ENCODE peak calls at places on chromosome 21, in five cellular contexts. B, P, H, L and D are unnamed samples.

GRCh38 chr21:44054710-44055109 is 42.6 kb downstream of the TRAPPC10 start:
- DNase-seq in B (no peak), P (no peak), H (no peak), L (no peak), D (no peak)

GRCh38 chr21:35530726-35531125 is 481.6 kb upstream of the RUNX1 start:
- DNase-seq in B (no peak), P (no peak), H (no peak), L (no peak), D (no peak)

GRCh38 chr21:16789636-16790035 is 723.2 kb upstream of the CXADR start:
- DNase-seq in B (no peak), P (no peak), H (no peak), L (no peak), D (no peak)

GRCh38 chr21:34029724-34030528 is 43.5 kb upstream of the MRPS6 start:
- DNase-seq in B (peak; percentile 90), P (no peak), H (peak; percentile 22), L (peak; percentile 68), D (peak; percentile 67)

GRCh38 chr21:30146558-30147282 is 19.9 kb downstream of the CLDN17 start:
- DNase-seq in B (no peak), P (no peak), H (no peak), L (peak; percentile 89), D (no peak)

GRCh38 chr21:31732891-31733520 is 1.1 kb upstream of the SCAF4 start:
- DNase-seq in B (peak; percentile 60), P (no peak), H (no peak), L (no peak), D (peak; percentile 27)

GRCh38 chr21:28639742-28640141 is 352.9 kb downstream of the LTN1 start:
- DNase-seq in B (no peak), P (no peak), H (no peak), L (no peak), D (no peak)

GRCh38 chr21:21682172-21682571 is 684.0 kb downstream of the NCAM2 start:
- DNase-seq in B (no peak), P (no peak), H (no peak), L (no peak), D (no peak)

GRCh38 chr21:36615274-36615964 is 83.5 kb upstream of the SIM2 start:
- DNase-seq in B (peak; percentile 13), P (no peak), H (no peak), L (no peak), D (no peak)

GRCh38 chr21:24375201-24375600 is 1232.1 kb downstream of the MRPL39 start:
- DNase-seq in B (no peak), P (peak; percentile 37), H (no peak), L (no peak), D (no peak)

GRCh38 chr21:21714396-21714795 is 716.2 kb downstream of the NCAM2 start:
- DNase-seq in B (no peak), P (no peak), H (no peak), L (no peak), D (no peak)

GRCh38 chr21:35020446-35020845 is 28.7 kb downstream of the RUNX1 start:
- DNase-seq in B (peak; percentile 48), P (no peak), H (no peak), L (no peak), D (no peak)

GRCh38 chr21:33350676-33351075 is 25.9 kb downstream of the IFNAR1 start:
- DNase-seq in B (no peak), P (no peak), H (no peak), L (no peak), D (no peak)

GRCh38 chr21:27362249-27362648 is 395.4 kb upstream of the ADAMTS5 start:
- DNase-seq in B (no peak), P (no peak), H (no peak), L (no peak), D (no peak)
- TF ChIP-seq CTCF in B (no peak), P (no peak), H (no peak), L (peak; percentile 27), D (no peak)

GRCh38 chr21:41954654-41955499 is 1.1 kb upstream of the C2CD2 start:
- DNase-seq in B (no peak), P (no peak), H (no peak), L (no peak), D (no peak)

GRCh38 chr21:41955516-41955915 is 1.7 kb upstream of the C2CD2 start:
- DNase-seq in B (no peak), P (no peak), H (no peak), L (no peak), D (peak; percentile 35)

GRCh38 chr21:41958886-41959563 is 5.2 kb upstream of the C2CD2 start:
- DNase-seq in B (no peak), P (no peak), H (no peak), L (peak; percentile 85), D (no peak)

GRCh38 chr21:41957991-41958766 is 4.4 kb upstream of the C2CD2 start:
- DNase-seq in B (no peak), P (no peak), H (peak; percentile 75), L (no peak), D (no peak)

DNA sequence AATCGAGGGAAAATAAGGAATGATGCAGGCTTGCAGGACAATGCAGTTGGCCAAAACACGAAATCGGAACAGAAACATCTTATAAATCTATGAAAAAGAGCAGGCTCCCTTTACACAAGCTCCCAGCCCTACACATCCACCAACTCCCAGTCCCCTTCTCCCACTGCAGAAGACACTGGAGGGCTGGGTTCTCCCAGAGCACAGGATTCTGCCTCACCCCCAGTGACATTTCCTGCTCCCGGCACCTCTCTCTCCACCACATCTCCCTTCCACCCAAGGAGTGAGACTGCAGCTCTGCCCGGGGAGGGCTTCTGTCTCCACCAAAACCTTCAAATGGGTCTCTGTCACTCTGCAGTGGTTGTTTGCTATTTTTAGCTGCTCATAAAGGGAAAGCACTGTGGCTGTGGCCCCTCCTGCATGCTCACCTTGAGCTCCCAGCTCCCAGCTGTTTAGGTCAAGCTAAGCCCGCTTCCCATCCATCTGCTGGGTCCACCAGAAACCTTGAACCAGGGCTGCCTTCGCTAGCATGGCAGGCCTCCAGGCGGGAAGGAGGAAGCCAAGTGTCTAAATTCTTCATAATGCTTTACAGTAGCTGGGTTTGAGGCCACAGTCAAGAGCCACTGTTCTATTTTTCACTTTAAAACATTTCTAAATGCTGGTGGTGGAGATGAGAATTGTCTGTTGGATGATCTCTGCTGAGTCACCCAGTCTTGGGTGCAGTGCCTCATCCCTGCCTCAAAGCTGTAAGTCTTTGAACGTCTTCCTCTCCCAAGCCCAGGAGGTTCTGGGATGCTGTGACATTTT is 3.3 kb upstream of the C2CD2 start:
- DNase-seq in B (no peak), P (no peak), H (no peak), L (no peak), D (no peak)
- TF ChIP-seq CTCF in B (no peak), P (no peak), H (no peak), L (no peak), D (no peak)

GRCh38 chr21:40146201-40146890 is 279.1 kb downstream of the PCP4 start:
- DNase-seq in B (no peak), P (no peak), H (no peak), L (no peak), D (no peak)
- TF ChIP-seq CTCF in B (no peak), P (no peak), H (no peak), L (no peak), D (no peak)

GRCh38 chr21:41663805-41664788 is 102.8 kb downstream of the RIPK4 start:
- DNase-seq in B (no peak), P (no peak), H (no peak), L (peak; percentile 37), D (no peak)
- TF ChIP-seq CTCF in B (no peak), P (no peak), H (no peak), L (peak; percentile 13), D (no peak)

DNA sequence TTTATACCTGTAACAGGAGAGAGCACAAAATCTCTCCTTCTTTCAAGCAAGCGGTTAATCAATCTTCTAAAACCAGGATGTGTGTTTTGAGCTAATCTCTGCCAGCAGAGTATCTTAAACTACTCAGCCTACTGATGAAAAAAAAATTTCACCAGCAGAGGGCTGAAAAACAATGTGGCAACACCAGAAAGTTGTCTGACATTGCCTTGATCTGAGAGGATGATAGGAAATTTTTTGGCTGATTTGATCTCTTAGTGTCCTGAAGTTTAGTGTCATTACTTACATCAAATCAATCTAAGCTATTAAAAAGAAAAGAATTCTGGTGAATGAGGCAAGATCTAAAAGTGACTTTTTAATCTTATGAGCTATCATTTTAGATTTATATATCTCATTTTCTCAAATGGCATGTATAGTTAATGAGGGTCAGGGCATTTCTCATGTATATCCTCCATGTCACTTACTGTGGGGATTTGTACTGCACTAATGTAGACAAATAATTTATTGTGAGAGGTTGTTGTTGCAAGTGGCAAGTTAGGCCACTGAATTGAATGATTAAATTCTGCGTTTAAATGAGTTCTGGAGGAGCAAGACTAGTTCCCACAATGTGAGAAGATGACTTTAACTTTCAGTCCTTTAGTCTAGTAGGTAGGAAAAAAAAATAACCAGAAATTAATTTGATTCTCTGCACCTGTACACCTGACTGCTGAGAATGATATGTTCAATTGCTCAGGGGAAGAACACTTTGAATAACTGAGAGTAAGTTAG is 10.8 kb downstream of the ADAMTS1 start:
- DNase-seq in B (no peak), P (no peak), H (no peak), L (no peak), D (no peak)
- TF ChIP-seq CTCF in B (no peak), P (peak; percentile 28), H (peak; percentile 40), L (no peak), D (no peak)

GRCh38 chr21:42513151-42513984 is at the start of gene SLC37A1:
- DNase-seq in B (peak; percentile 61), P (peak; percentile 79), H (no peak), L (no peak), D (peak; percentile 84)
- TF ChIP-seq CTCF in B (peak; percentile 26), P (no peak), H (no peak), L (peak; percentile 30), D (peak; percentile 30)

DNA sequence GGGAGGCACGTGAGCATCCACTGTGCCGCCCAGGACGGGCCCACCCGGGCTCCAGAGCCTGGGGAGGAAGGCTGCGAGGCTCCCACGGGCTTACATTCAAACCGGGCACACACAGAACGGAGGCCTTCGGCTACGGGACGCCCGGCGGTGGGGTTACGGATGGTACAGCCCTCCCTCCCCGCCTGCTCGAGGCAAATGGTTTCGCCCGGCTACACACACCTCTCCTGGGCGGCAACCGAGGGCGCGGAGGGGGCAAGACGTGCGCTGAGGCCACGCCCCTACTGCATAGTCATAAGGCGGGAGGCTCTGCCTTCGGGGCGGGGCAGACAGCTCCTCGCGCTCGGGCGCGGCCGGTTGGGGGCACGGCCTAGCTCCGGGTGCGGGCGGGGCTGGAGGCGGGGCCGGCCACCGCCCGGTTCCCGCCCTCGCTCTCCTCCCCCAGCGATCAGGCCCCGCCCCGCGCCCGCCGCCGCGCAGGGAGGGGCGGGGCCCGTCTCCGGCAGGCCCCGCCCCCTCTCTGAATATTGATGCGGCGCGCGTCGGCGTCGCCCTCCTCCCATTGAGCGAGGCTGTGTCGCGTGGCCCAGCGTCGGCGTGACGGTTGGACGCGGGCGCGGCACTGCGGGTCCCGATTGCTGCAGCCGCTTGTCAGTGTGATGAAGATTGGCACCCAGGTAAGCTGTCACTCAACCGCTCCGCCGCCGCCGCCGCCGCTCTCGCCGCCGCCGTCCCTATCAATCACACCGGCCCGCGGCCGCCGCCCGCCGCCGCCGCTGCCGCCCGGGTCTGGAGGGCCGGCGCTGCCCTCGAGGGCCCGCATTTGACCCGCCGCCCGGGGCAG is at the start of gene PKNOX1:
- DNase-seq in B (peak; percentile 100), P (peak; percentile 100), H (peak; percentile 95), L (peak; percentile 98), D (peak; percentile 99)
- TF ChIP-seq CTCF in B (no peak), P (no peak), H (peak; percentile 62), L (no peak), D (no peak)